ENCODE peak calls at places on chromosome 3, in seven cellular contexts. D is heart left ventricle, J is GM06990, C is foreskin fibroblast, A is SK-N-SH, E is NT2/D1, Z is pancreas. M is an unnamed sample.

GRCh38 chr3:157081681-157082210 is 78.2 kb downstream of the CCNL1 start:
- DNase-seq in E (peak), C (peak), Z (peak), A (peak), J (peak), D (peak), M (peak)

GRCh38 chr3:70090322-70090913 is 90.9 kb downstream of the SAMMSON start:
- DNase-seq in Z (no peak), C (peak), A (peak), J (no peak), D (no peak), E (no peak), M (peak)

GRCh38 chr3:174541708-174542107 is 317.4 kb upstream of the NAALADL2 start:
- DNase-seq in Z (no peak), D (no peak), A (no peak), E (no peak), J (no peak), C (no peak), M (no peak)

GRCh38 chr3:24450142-24450932 is 44.3 kb downstream of the THRB start:
- DNase-seq in E (no peak), Z (no peak), J (no peak), C (no peak), D (no peak), A (no peak), M (no peak)

GRCh38 chr3:142618917-142619401 is 22.8 kb downstream of the PLS1 start:
- DNase-seq in A (no peak), J (no peak), Z (no peak), C (no peak), D (no peak), E (no peak), M (no peak)

GRCh38 chr3:194565597-194566190 is 67.5 kb downstream of the TMEM44 start:
- DNase-seq in Z (no peak), C (peak), D (no peak), E (no peak), A (no peak), J (no peak), M (no peak)

GRCh38 chr3:146131616-146132410 is 29.2 kb downstream of the PLOD2 start:
- DNase-seq in E (no peak), C (peak), J (no peak), Z (no peak), A (no peak), D (no peak), M (no peak)

GRCh38 chr3:37987751-37988179 is 2.8 kb upstream of the VILL start:
- DNase-seq in J (no peak), Z (peak), D (peak), E (no peak), C (no peak), A (no peak), M (no peak)

GRCh38 chr3:58383904-58384303 is 49.7 kb downstream of the PDHB start:
- DNase-seq in C (peak), Z (no peak), A (no peak), D (no peak), J (no peak), E (no peak), M (no peak)

GRCh38 chr3:188490416-188490815 is 336.5 kb downstream of the LPP start:
- DNase-seq in D (no peak), A (no peak), E (no peak), J (no peak), C (no peak), Z (no peak), M (no peak)

GRCh38 chr3:111859061-111859973 is at the start of gene PHLDB2:
- DNase-seq in Z (peak), J (peak), A (peak), E (peak), C (peak), D (peak), M (peak)

GRCh38 chr3:193586526-193586925 is 6.5 kb upstream of the OPA1 start:
- DNase-seq in C (no peak), A (no peak), D (no peak), J (no peak), E (no peak), Z (no peak), M (no peak)

GRCh38 chr3:181446741-181447140 is 265.0 kb upstream of the SOX2 start:
- DNase-seq in A (no peak), C (no peak), E (no peak), J (no peak), D (no peak), Z (no peak), M (no peak)

GRCh38 chr3:126259411-126260391 is 79.3 kb upstream of the ALDH1L1 start:
- DNase-seq in E (no peak), A (peak), Z (peak), C (no peak), J (no peak), D (peak), M (peak)

GRCh38 chr3:151315136-151315535 is 1.5 kb downstream of the GPR87 start:
- DNase-seq in C (no peak), A (no peak), D (no peak), E (no peak), J (no peak), Z (no peak), M (no peak)

GRCh38 chr3:151314593-151314992 is 2.0 kb downstream of the GPR87 start:
- DNase-seq in D (no peak), Z (no peak), A (no peak), E (no peak), C (no peak), J (no peak), M (no peak)

GRCh38 chr3:151316267-151316991 is at the start of gene GPR87:
- DNase-seq in E (no peak), A (no peak), Z (no peak), J (no peak), C (no peak), D (no peak), M (no peak)

GRCh38 chr3:151314132-151314531 is 2.5 kb downstream of the GPR87 start:
- DNase-seq in E (no peak), A (no peak), C (no peak), D (no peak), Z (no peak), J (no peak), M (no peak)

DNA sequence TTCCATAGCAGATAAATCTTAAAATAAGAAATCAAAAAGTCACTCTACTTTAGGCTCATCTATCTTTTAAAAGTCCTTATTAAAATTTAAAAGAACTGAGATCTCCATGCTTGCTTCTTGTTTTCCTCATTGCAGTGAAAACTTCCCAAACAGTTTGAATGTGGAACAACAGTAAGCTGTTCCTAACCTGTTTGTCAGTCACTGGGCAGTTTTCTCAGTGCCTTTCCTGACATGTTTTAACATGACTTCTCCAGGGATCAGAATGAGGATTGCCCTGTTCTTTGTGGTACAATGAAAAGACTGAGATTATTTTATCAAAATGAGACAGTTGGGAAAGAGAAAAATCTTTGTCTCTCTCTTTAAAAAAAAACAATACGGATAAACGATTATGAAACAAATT is 774 bp downstream of the GPR87 start:
- DNase-seq in C (no peak), A (no peak), D (no peak), Z (no peak), J (no peak), E (no peak), M (no peak)
- H3K4me3 ChIP-seq in C (no peak), A (no peak), D (no peak), Z (no peak), J (no peak), E (no peak), M (no peak)

GRCh38 chr3:169575381-169575780 is 88.1 kb downstream of the MECOM start:
- DNase-seq in J (no peak), C (no peak), D (no peak), Z (no peak), E (no peak), A (peak), M (no peak)
- H3K4me3 ChIP-seq in J (no peak), C (no peak), D (no peak), Z (no peak), E (no peak), A (no peak), M (no peak)

GRCh38 chr3:50139308-50139707 is 15.8 kb upstream of the SEMA3F start:
- DNase-seq in C (no peak), E (no peak), D (no peak), Z (no peak), A (no peak), J (no peak), M (no peak)

GRCh38 chr3:50139718-50140423 is 15.3 kb upstream of the SEMA3F start:
- DNase-seq in E (no peak), C (no peak), A (no peak), Z (peak), D (no peak), J (no peak), M (no peak)

GRCh38 chr3:50137567-50137966 is 17.6 kb upstream of the SEMA3F start:
- DNase-seq in C (no peak), A (no peak), D (no peak), Z (no peak), E (no peak), J (no peak), M (no peak)

GRCh38 chr3:50136714-50137405 is 18.3 kb upstream of the SEMA3F start:
- DNase-seq in J (no peak), A (peak), C (no peak), Z (no peak), D (no peak), E (no peak), M (no peak)

DNA sequence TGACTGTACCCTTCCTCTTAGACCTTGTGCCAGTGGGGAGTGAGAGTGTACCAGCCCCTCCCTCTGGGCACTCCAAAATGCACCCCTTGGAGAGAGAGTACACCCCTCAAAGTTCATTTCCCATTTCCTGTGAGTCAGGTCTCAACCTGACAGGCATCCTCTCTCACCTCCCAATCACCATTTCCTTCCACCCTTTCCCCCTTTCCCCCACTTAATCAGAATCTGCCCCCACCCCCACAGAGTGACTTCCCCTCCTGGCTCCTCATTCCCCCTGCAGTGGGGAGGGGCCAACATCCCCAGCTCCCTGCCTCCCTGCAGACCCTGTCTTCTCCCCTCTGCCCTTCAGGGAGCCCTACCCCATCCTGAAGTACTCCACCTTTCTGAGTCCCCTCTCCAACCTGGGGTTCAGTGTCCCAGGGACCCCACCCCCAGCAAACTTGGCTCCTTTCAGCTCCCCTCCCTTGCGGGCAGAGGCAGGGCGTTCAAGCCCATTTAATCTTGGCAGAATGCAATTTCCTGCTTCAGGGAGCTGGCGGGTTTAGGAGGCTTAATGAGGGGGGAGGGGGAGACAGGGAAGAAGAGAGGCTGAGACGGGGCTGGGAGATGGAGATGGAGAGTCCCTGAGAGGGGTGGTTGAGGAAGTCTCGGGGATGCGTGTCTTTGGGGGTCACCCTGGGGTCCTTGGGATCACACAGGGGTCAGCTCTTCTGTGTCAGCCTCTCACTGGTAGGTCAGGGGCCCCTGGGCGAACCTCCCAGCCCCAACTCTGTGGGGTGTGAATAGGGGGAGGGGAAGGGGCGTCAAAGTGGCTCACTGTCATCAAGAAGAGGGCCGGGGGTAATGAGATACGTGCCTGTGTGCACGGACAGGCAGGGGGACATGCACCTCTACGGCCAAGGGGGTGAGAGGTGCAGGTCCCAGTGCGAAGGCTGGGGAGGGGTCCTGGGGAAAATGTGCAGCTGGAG is 16.6 kb upstream of the SEMA3F start:
- DNase-seq in E (no peak), C (no peak), A (peak), Z (no peak), J (no peak), D (no peak), M (no peak)
- H3K4me3 ChIP-seq in E (peak), C (no peak), A (no peak), Z (no peak), J (no peak), D (no peak), M (no peak)

GRCh38 chr3:129182390-129183180 is 1.1 kb downstream of the CNBP start:
- DNase-seq in C (peak), A (peak), E (no peak), D (no peak), Z (no peak), J (no peak), M (peak)

GRCh38 chr3:129185774-129186173 is 2.1 kb upstream of the CNBP start:
- DNase-seq in J (no peak), D (no peak), E (no peak), A (no peak), Z (no peak), C (no peak), M (no peak)

GRCh38 chr3:129181834-129182233 is 1.9 kb downstream of the CNBP start:
- DNase-seq in Z (no peak), D (no peak), J (no peak), A (no peak), E (no peak), C (no peak), M (no peak)

GRCh38 chr3:129183569-129184395 is at the start of gene CNBP:
- DNase-seq in C (peak), D (peak), E (peak), Z (peak), A (peak), J (peak), M (peak)

GRCh38 chr3:129184396-129184656 is 630 bp upstream of the CNBP start:
- DNase-seq in D (peak), A (peak), Z (no peak), E (no peak), J (no peak), C (no peak), M (peak)
- H3K4me3 ChIP-seq in D (peak), A (peak), Z (peak), E (peak), J (peak), C (peak), M (peak)

GRCh38 chr3:187103251-187103650 is 36.0 kb downstream of the RPL39L start:
- DNase-seq in E (no peak), J (no peak), A (no peak), Z (no peak), D (no peak), C (no peak), M (no peak)

GRCh38 chr3:187104342-187104741 is 35.0 kb downstream of the RPL39L start:
- DNase-seq in A (no peak), C (no peak), Z (no peak), D (no peak), E (no peak), J (no peak), M (no peak)

GRCh38 chr3:187098925-187099512 is 40.3 kb downstream of the RPL39L start:
- DNase-seq in Z (no peak), E (no peak), C (peak), A (no peak), D (no peak), J (no peak), M (no peak)

GRCh38 chr3:187102073-187102634 is 37.1 kb downstream of the RPL39L start:
- DNase-seq in D (no peak), Z (no peak), J (no peak), C (no peak), E (no peak), A (no peak), M (no peak)

DNA sequence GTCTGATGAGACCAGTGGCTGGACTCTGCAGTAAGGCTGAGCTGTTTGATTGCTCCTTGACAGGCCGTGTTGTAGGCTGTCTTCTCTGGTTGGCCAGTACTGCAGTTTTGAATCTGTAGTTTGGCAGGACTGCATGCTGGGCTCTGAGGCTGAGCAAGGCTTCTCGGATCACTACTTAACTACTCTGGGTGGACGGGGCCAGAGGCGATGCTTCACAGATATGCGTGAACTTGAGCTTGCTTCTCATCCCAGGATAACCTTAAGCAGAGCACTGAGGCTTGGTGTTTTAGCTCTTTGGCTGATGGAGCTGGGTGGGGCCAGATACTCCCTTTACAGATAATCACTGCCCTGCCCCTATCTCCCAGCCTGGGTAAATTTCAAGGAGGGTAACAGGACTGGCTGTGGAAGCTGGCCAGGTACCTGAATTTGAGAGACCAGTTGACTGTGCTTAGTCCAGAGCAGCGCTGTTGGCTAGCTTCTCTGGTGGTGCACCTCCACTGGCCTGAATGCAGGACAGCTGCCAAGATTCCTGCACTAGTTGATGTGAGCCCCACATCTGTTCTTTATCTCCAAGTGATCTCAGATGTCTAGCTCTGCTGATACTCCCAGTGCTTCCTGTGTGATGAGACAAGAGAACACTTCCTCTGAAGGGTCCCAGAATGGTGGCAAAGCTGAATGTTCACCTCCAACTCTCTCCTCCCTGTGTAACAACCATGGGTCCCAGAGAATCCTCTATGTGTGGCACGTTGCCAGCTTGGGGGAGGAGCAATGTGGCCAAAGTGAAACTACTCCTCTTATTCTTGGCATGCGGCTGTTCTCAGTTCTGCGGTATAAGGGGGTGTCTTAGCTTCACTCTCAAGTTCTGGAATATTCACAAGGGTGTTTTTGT is 37.9 kb downstream of the RPL39L start:
- DNase-seq in C (peak), Z (peak), D (peak), E (no peak), J (no peak), A (peak), M (peak)
- H3K4me3 ChIP-seq in C (peak), Z (no peak), D (no peak), E (no peak), J (no peak), A (peak), M (peak)

DNA sequence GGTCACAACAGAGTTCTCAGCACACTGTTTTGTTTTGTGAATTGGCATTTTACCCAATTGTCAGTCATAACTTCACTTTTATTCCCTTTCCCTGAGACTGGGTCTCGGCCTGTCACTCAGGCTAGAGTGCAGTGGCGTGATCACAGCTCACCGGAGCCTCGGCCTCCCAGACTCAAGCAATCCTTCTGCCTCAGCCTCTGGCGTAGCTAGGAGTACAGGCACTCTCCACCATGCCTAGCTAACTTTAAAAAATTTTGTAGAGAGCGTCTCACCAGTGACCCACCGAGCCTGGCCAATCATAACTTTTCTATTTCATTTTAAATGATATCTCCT is 26.5 kb downstream of the TRIM71 start:
- DNase-seq in C (no peak), J (no peak), D (no peak), A (no peak), E (no peak), Z (no peak), M (no peak)
- H3K4me3 ChIP-seq in C (no peak), J (no peak), D (no peak), A (no peak), E (peak), Z (no peak), M (no peak)

GRCh38 chr3:18725668-18726407 is 300.7 kb upstream of the SATB1 start:
- DNase-seq in Z (no peak), D (no peak), C (no peak), J (no peak), A (no peak), E (no peak), M (no peak)
- H3K4me3 ChIP-seq in Z (no peak), D (no peak), C (no peak), J (no peak), A (no peak), E (no peak), M (no peak)

GRCh38 chr3:184336484-184337230 is 743 bp upstream of the FAM131A start:
- DNase-seq in D (peak), J (no peak), E (peak), C (peak), Z (no peak), A (peak), M (peak)

GRCh38 chr3:184337315-184337714 is at the start of gene FAM131A:
- DNase-seq in E (no peak), A (no peak), Z (no peak), C (no peak), D (peak), J (no peak), M (no peak)

GRCh38 chr3:184337981-184338380 is 581 bp downstream of the FAM131A start:
- DNase-seq in J (no peak), D (no peak), C (no peak), A (no peak), Z (no peak), E (no peak), M (no peak)

GRCh38 chr3:184338538-184338945 is 1.1 kb downstream of the FAM131A start:
- DNase-seq in C (peak), D (peak), A (peak), Z (no peak), E (no peak), J (no peak), M (no peak)

DNA sequence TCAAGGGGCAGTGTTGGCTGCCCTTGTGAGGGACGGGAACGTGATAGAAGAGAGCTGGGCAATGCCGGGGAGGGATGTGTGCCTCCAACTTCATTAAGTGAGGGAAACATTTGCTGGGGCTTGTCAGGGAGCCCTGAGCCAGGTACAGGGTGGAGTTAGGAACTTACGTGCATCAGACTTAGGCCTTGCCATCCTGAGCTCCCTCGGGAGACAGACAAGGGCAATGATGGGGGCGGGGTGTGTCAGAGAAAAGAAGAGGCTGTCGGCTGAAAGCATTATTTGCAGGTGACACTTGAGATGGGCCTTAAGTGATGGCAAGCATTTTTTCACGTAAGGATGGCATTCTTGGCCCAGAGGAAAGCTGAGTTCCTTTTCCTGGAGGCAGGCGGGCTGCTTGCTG is 1.6 kb downstream of the FAM131A start:
- DNase-seq in Z (no peak), A (no peak), C (no peak), D (no peak), J (no peak), E (no peak), M (no peak)
- H3K4me3 ChIP-seq in Z (no peak), A (peak), C (no peak), D (no peak), J (no peak), E (no peak), M (no peak)

M was measured in OCI-LY7.